ENCODE peak calls at places on chromosome 7, in six cellular contexts. One of them, this sample, is unnamed.

GRCh38 chr7:43834463-43835251 is 34.7 kb downstream of the MRPS24 start:
- DNase-seq in GM12865: peak; percentile 87
- DNase-seq in WTC11: no peak
- DNase-seq in left ventricle myocardium inferior: no peak
- DNase-seq in brain microvascular endothelial cell: peak; percentile 12
- DNase-seq in CD4-positive, alpha-beta T cell: no peak
- DNase-seq in this sample: no peak

GRCh38 chr7:128835790-128836641 is 5.8 kb downstream of the FLNC start:
- DNase-seq in CD4-positive, alpha-beta T cell: no peak
- DNase-seq in brain microvascular endothelial cell: peak; percentile 29
- DNase-seq in WTC11: no peak
- DNase-seq in left ventricle myocardium inferior: no peak
- DNase-seq in GM12865: no peak
- DNase-seq in this sample: no peak

GRCh38 chr7:148871551-148871950 is 12.5 kb downstream of the EZH2 start:
- DNase-seq in GM12865: no peak
- DNase-seq in left ventricle myocardium inferior: no peak
- DNase-seq in brain microvascular endothelial cell: no peak
- DNase-seq in WTC11: no peak
- DNase-seq in CD4-positive, alpha-beta T cell: no peak
- DNase-seq in this sample: no peak

GRCh38 chr7:135169141-135169935 is 1.2 kb downstream of the CYREN start:
- DNase-seq in left ventricle myocardium inferior: no peak
- DNase-seq in GM12865: peak; percentile 91
- DNase-seq in brain microvascular endothelial cell: peak; percentile 37
- DNase-seq in WTC11: peak; percentile 71
- DNase-seq in CD4-positive, alpha-beta T cell: peak; percentile 41
- DNase-seq in this sample: peak; percentile 77

GRCh38 chr7:155204744-155205367 is 92.8 kb upstream of the INSIG1 start:
- DNase-seq in WTC11: no peak
- DNase-seq in CD4-positive, alpha-beta T cell: no peak
- DNase-seq in brain microvascular endothelial cell: no peak
- DNase-seq in left ventricle myocardium inferior: no peak
- DNase-seq in GM12865: no peak
- DNase-seq in this sample: no peak

GRCh38 chr7:537911-538634 is 18.4 kb upstream of the PDGFA start:
- DNase-seq in GM12865: no peak
- DNase-seq in CD4-positive, alpha-beta T cell: no peak
- DNase-seq in left ventricle myocardium inferior: peak; percentile 56
- DNase-seq in brain microvascular endothelial cell: peak; percentile 67
- DNase-seq in WTC11: no peak
- DNase-seq in this sample: peak; percentile 94

GRCh38 chr7:148979827-148980226 is 48.5 kb downstream of the PDIA4 start:
- DNase-seq in left ventricle myocardium inferior: no peak
- DNase-seq in brain microvascular endothelial cell: no peak
- DNase-seq in GM12865: no peak
- DNase-seq in CD4-positive, alpha-beta T cell: no peak
- DNase-seq in WTC11: no peak
- DNase-seq in this sample: no peak

GRCh38 chr7:128161466-128162125 is 79.5 kb upstream of the LEP start:
- DNase-seq in brain microvascular endothelial cell: no peak
- DNase-seq in GM12865: no peak
- DNase-seq in WTC11: no peak
- DNase-seq in left ventricle myocardium inferior: no peak
- DNase-seq in CD4-positive, alpha-beta T cell: no peak
- DNase-seq in this sample: no peak

GRCh38 chr7:155571581-155572345 is 25.4 kb upstream of the CNPY1 start:
- DNase-seq in left ventricle myocardium inferior: no peak
- DNase-seq in GM12865: no peak
- DNase-seq in CD4-positive, alpha-beta T cell: no peak
- DNase-seq in WTC11: no peak
- DNase-seq in brain microvascular endothelial cell: no peak
- DNase-seq in this sample: no peak

GRCh38 chr7:49243521-49243920 is 319.2 kb downstream of the CDC14C start:
- DNase-seq in left ventricle myocardium inferior: no peak
- DNase-seq in WTC11: no peak
- DNase-seq in GM12865: no peak
- DNase-seq in CD4-positive, alpha-beta T cell: no peak
- DNase-seq in brain microvascular endothelial cell: no peak
- DNase-seq in this sample: no peak

GRCh38 chr7:55128693-55129394 is 110.0 kb downstream of the EGFR start:
- DNase-seq in WTC11: no peak
- DNase-seq in GM12865: no peak
- DNase-seq in left ventricle myocardium inferior: peak; percentile 80
- DNase-seq in brain microvascular endothelial cell: peak; percentile 59
- DNase-seq in CD4-positive, alpha-beta T cell: no peak
- DNase-seq in this sample: no peak

GRCh38 chr7:94888542-94888941 is 18.9 kb upstream of the PPP1R9A start:
- DNase-seq in brain microvascular endothelial cell: no peak
- DNase-seq in left ventricle myocardium inferior: no peak
- DNase-seq in CD4-positive, alpha-beta T cell: no peak
- DNase-seq in WTC11: no peak
- DNase-seq in GM12865: peak; percentile 14
- DNase-seq in this sample: peak; percentile 63

GRCh38 chr7:100127866-100128601 is 1.3 kb downstream of the MBLAC1 start:
- DNase-seq in WTC11: peak; percentile 43
- DNase-seq in CD4-positive, alpha-beta T cell: peak; percentile 11
- DNase-seq in left ventricle myocardium inferior: no peak
- DNase-seq in GM12865: peak; percentile 37
- DNase-seq in brain microvascular endothelial cell: no peak
- DNase-seq in this sample: no peak

GRCh38 chr7:2266911-2267310 is 24.9 kb downstream of the NUDT1 start:
- DNase-seq in CD4-positive, alpha-beta T cell: no peak
- DNase-seq in left ventricle myocardium inferior: no peak
- DNase-seq in WTC11: no peak
- DNase-seq in brain microvascular endothelial cell: no peak
- DNase-seq in GM12865: no peak
- DNase-seq in this sample: no peak

GRCh38 chr7:155882596-155882995 is 70.3 kb upstream of the SHH start:
- DNase-seq in CD4-positive, alpha-beta T cell: no peak
- DNase-seq in brain microvascular endothelial cell: peak; percentile 66
- DNase-seq in WTC11: no peak
- DNase-seq in GM12865: no peak
- DNase-seq in left ventricle myocardium inferior: no peak
- DNase-seq in this sample: no peak

GRCh38 chr7:112622159-112622715 is 141.4 kb downstream of the LSMEM1 start:
- DNase-seq in CD4-positive, alpha-beta T cell: no peak
- DNase-seq in WTC11: no peak
- DNase-seq in GM12865: no peak
- DNase-seq in brain microvascular endothelial cell: no peak
- DNase-seq in left ventricle myocardium inferior: no peak
- DNase-seq in this sample: no peak

GRCh38 chr7:2735744-2736143 is 47.7 kb downstream of the AMZ1 start:
- DNase-seq in GM12865: no peak
- DNase-seq in brain microvascular endothelial cell: no peak
- DNase-seq in left ventricle myocardium inferior: no peak
- DNase-seq in CD4-positive, alpha-beta T cell: no peak
- DNase-seq in WTC11: peak; percentile 8
- DNase-seq in this sample: no peak

GRCh38 chr7:5494320-5494682 is 70.7 kb upstream of the TNRC18 start:
- DNase-seq in brain microvascular endothelial cell: no peak
- DNase-seq in CD4-positive, alpha-beta T cell: no peak
- DNase-seq in left ventricle myocardium inferior: no peak
- DNase-seq in WTC11: no peak
- DNase-seq in GM12865: no peak
- DNase-seq in this sample: no peak

GRCh38 chr7:154794147-154794780 is 208.7 kb downstream of the PAXIP1 start:
- DNase-seq in WTC11: no peak
- DNase-seq in left ventricle myocardium inferior: no peak
- DNase-seq in GM12865: peak; percentile 11
- DNase-seq in CD4-positive, alpha-beta T cell: no peak
- DNase-seq in brain microvascular endothelial cell: no peak
- DNase-seq in this sample: no peak

GRCh38 chr7:130221746-130222145 is 14.1 kb downstream of the SSMEM1 start:
- DNase-seq in GM12865: no peak
- DNase-seq in CD4-positive, alpha-beta T cell: no peak
- DNase-seq in brain microvascular endothelial cell: no peak
- DNase-seq in left ventricle myocardium inferior: no peak
- DNase-seq in WTC11: no peak
- DNase-seq in this sample: no peak

GRCh38 chr7:159091480-159092475 is 52.9 kb downstream of the VIPR2 start:
- DNase-seq in left ventricle myocardium inferior: no peak
- DNase-seq in brain microvascular endothelial cell: no peak
- DNase-seq in CD4-positive, alpha-beta T cell: no peak
- DNase-seq in GM12865: no peak
- DNase-seq in WTC11: no peak
- DNase-seq in this sample: no peak

GRCh38 chr7:50446542-50446960 is 3.6 kb downstream of the FIGNL1 start:
- DNase-seq in GM12865: peak; percentile 70
- DNase-seq in brain microvascular endothelial cell: peak; percentile 39
- DNase-seq in WTC11: no peak
- DNase-seq in CD4-positive, alpha-beta T cell: no peak
- DNase-seq in left ventricle myocardium inferior: no peak
- DNase-seq in this sample: peak; percentile 82

DNA sequence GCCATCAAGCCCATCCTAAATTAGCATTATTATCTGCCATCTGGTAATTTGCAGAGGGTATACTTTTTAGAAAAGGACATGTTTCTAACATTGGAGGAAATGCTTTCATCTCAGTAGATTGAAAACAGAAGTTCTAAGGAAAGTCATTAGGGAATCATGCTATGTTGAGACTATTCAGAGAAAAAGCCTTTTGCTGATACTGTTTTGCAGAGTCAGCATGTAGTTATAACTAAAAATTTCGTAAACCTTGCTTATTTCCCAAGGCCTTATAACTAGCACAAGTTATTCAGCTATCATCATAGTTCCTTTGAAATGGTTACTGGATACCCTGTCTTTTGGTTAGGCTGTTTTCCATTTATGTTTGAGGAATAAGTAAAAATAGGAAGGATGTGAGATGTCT is 146.5 kb downstream of the WNT2 start:
- DNase-seq in left ventricle myocardium inferior: no peak
- DNase-seq in WTC11: no peak
- DNase-seq in GM12865: no peak
- DNase-seq in CD4-positive, alpha-beta T cell: no peak
- DNase-seq in brain microvascular endothelial cell: no peak
- DNase-seq in this sample: no peak
- TF ChIP-seq CTCF in left ventricle myocardium inferior: no peak
- TF ChIP-seq CTCF in WTC11: no peak
- TF ChIP-seq CTCF in GM12865: no peak
- TF ChIP-seq CTCF in CD4-positive, alpha-beta T cell: no peak
- TF ChIP-seq CTCF in brain microvascular endothelial cell: no peak
- TF ChIP-seq CTCF in this sample: no peak

DNA sequence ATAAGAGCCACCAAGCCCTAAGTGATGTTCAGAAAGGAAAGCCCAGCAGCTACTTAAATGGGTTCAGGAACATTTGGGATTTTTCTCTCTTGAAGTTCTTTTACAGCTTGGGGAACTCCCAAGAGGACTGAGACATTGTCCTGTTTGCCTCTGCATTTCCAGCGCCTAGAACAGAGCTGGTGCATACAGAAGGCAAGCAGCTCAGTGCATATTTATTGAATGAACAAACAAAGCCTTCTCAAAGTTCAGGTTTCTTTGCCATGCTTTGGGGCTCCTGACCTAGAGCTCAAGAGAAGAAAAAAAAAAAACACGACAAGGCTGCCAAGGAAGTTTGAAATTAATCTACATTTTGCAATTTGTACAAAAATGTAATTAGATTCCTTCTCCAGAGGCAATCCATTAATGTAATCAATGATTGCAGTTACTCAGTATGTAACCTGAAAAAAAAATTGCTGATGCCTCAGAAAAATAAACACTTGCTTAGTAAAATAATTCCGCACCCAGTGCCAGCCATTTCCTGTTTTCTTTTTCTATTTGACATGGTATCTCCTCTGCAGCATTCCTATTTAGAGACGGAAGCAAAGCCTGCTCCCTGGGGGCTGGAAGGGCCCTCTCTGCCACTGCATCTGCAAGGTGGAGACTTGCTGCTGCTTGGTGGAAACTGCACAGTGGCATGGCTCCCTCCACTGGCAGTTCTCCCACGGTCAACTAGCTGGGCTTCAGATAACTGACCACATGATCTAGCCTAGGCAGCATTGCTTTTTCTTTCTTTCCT is 157.3 kb downstream of the TMEM178B start:
- DNase-seq in WTC11: peak; percentile 58
- DNase-seq in GM12865: peak; percentile 53
- DNase-seq in left ventricle myocardium inferior: peak; percentile 47
- DNase-seq in CD4-positive, alpha-beta T cell: no peak
- DNase-seq in brain microvascular endothelial cell: peak; percentile 54
- DNase-seq in this sample: peak; percentile 49
- TF ChIP-seq CTCF in WTC11: no peak
- TF ChIP-seq CTCF in GM12865: peak; percentile 38
- TF ChIP-seq CTCF in left ventricle myocardium inferior: peak; percentile 60
- TF ChIP-seq CTCF in CD4-positive, alpha-beta T cell: no peak
- TF ChIP-seq CTCF in brain microvascular endothelial cell: peak; percentile 77
- TF ChIP-seq CTCF in this sample: no peak

GRCh38 chr7:69935107-69935506 is 336.8 kb downstream of the AUTS2 start:
- DNase-seq in brain microvascular endothelial cell: no peak
- DNase-seq in GM12865: no peak
- DNase-seq in left ventricle myocardium inferior: no peak
- DNase-seq in CD4-positive, alpha-beta T cell: no peak
- DNase-seq in WTC11: no peak
- DNase-seq in this sample: no peak

GRCh38 chr7:69934475-69934903 is 336.2 kb downstream of the AUTS2 start:
- DNase-seq in CD4-positive, alpha-beta T cell: no peak
- DNase-seq in brain microvascular endothelial cell: no peak
- DNase-seq in GM12865: no peak
- DNase-seq in left ventricle myocardium inferior: no peak
- DNase-seq in WTC11: no peak
- DNase-seq in this sample: no peak

GRCh38 chr7:69928609-69929008 is 330.3 kb downstream of the AUTS2 start:
- DNase-seq in GM12865: no peak
- DNase-seq in CD4-positive, alpha-beta T cell: no peak
- DNase-seq in WTC11: no peak
- DNase-seq in left ventricle myocardium inferior: no peak
- DNase-seq in brain microvascular endothelial cell: no peak
- DNase-seq in this sample: no peak

GRCh38 chr7:69929622-69930021 is 331.3 kb downstream of the AUTS2 start:
- DNase-seq in GM12865: no peak
- DNase-seq in WTC11: no peak
- DNase-seq in CD4-positive, alpha-beta T cell: no peak
- DNase-seq in brain microvascular endothelial cell: no peak
- DNase-seq in left ventricle myocardium inferior: no peak
- DNase-seq in this sample: no peak

DNA sequence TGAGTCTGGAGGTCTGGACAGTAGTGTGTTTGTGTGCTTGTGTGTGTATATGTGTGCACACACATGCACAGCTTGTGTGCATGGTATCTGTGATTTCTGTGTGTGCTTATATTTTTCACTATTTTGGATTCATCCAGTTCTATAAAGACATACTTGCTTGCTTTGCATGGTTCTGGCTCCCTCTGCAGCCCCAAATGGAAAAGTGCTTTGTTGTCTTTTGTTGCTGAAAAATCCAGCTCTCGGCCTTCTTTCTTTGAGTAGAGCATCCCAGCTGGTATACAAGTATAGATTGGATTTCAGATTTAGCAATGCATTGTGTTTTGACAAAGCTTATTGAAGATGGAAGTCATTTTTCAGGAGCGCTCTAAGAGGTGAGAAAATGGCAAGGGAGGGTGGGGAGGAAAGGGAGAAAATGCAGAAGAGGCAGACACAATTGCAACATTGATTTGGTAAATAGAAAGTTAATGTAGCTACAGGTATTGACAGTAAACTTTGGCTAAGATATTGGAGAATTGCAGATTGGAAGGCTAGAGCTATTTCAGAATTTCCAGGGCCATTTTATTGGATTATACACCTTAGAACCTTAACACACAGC is 333.9 kb downstream of the AUTS2 start:
- DNase-seq in brain microvascular endothelial cell: peak; percentile 14
- DNase-seq in left ventricle myocardium inferior: no peak
- DNase-seq in GM12865: peak; percentile 55
- DNase-seq in CD4-positive, alpha-beta T cell: no peak
- DNase-seq in WTC11: peak; percentile 12
- DNase-seq in this sample: no peak
- TF ChIP-seq CTCF in brain microvascular endothelial cell: peak; percentile 78
- TF ChIP-seq CTCF in left ventricle myocardium inferior: peak; percentile 78
- TF ChIP-seq CTCF in GM12865: peak; percentile 55
- TF ChIP-seq CTCF in CD4-positive, alpha-beta T cell: no peak
- TF ChIP-seq CTCF in WTC11: no peak
- TF ChIP-seq CTCF in this sample: no peak

GRCh38 chr7:104010052-104010909 is 20.8 kb upstream of the RELN start:
- DNase-seq in WTC11: no peak
- DNase-seq in brain microvascular endothelial cell: no peak
- DNase-seq in left ventricle myocardium inferior: no peak
- DNase-seq in CD4-positive, alpha-beta T cell: no peak
- DNase-seq in GM12865: no peak
- DNase-seq in this sample: no peak
- TF ChIP-seq CTCF in WTC11: no peak
- TF ChIP-seq CTCF in brain microvascular endothelial cell: no peak
- TF ChIP-seq CTCF in left ventricle myocardium inferior: no peak
- TF ChIP-seq CTCF in CD4-positive, alpha-beta T cell: no peak
- TF ChIP-seq CTCF in GM12865: no peak
- TF ChIP-seq CTCF in this sample: no peak

This sample was measured in Calu3.